ENCODE peak calls at places on chromosomes 5 and 9, in nine cellular contexts. One of them, this sample, is unnamed.

GRCh38 chr5:142888469-142889085 is 118.4 kb downstream of the ARHGAP26 start:
- DNase-seq in EH: peak; percentile 75
- DNase-seq in NB4: peak; percentile 48
- DNase-seq in fibroblast of mammary gland: peak; percentile 76
- DNase-seq in tibial nerve: no peak
- DNase-seq in fibroblast of lung: peak; percentile 74
- DNase-seq in thoracic aorta: no peak
- DNase-seq in iris pigment epithelial cell: peak; percentile 52
- DNase-seq in AG08396: peak; percentile 57
- DNase-seq in this sample: peak; percentile 80

GRCh38 chr5:108143581-108143980 is 238.3 kb downstream of the FBXL17 start:
- DNase-seq in EH: peak; percentile 75
- DNase-seq in NB4: no peak
- DNase-seq in fibroblast of mammary gland: peak; percentile 45
- DNase-seq in tibial nerve: no peak
- DNase-seq in fibroblast of lung: peak; percentile 14
- DNase-seq in thoracic aorta: no peak
- DNase-seq in iris pigment epithelial cell: peak; percentile 65
- DNase-seq in AG08396: peak; percentile 12
- DNase-seq in this sample: peak; percentile 11

GRCh38 chr5:133611357-133612020 is 852 bp downstream of the FSTL4 start:
- DNase-seq in EH: no peak
- DNase-seq in NB4: no peak
- DNase-seq in fibroblast of mammary gland: no peak
- DNase-seq in tibial nerve: no peak
- DNase-seq in fibroblast of lung: no peak
- DNase-seq in thoracic aorta: no peak
- DNase-seq in iris pigment epithelial cell: no peak
- DNase-seq in AG08396: no peak
- DNase-seq in this sample: no peak

GRCh38 chr5:178777557-178777956 is 47.1 kb upstream of the ZNF354A start:
- DNase-seq in EH: no peak
- DNase-seq in NB4: peak; percentile 94
- DNase-seq in fibroblast of mammary gland: no peak
- DNase-seq in tibial nerve: no peak
- DNase-seq in fibroblast of lung: no peak
- DNase-seq in thoracic aorta: no peak
- DNase-seq in iris pigment epithelial cell: no peak
- DNase-seq in AG08396: no peak
- DNase-seq in this sample: no peak

GRCh38 chr9:127444921-127445850 is 6.0 kb downstream of the RPL12 start:
- DNase-seq in EH: peak; percentile 21
- DNase-seq in NB4: peak; percentile 40
- DNase-seq in fibroblast of mammary gland: peak; percentile 76
- DNase-seq in tibial nerve: peak; percentile 48
- DNase-seq in fibroblast of lung: peak; percentile 42
- DNase-seq in thoracic aorta: no peak
- DNase-seq in iris pigment epithelial cell: no peak
- DNase-seq in AG08396: no peak
- DNase-seq in this sample: no peak

GRCh38 chr5:157820593-157821252 is 38.2 kb downstream of the CLINT1 start:
- DNase-seq in EH: peak; percentile 43
- DNase-seq in NB4: peak; percentile 11
- DNase-seq in fibroblast of mammary gland: peak; percentile 69
- DNase-seq in tibial nerve: peak; percentile 53
- DNase-seq in fibroblast of lung: peak; percentile 75
- DNase-seq in thoracic aorta: no peak
- DNase-seq in iris pigment epithelial cell: peak; percentile 68
- DNase-seq in AG08396: peak; percentile 12
- DNase-seq in this sample: peak; percentile 69

GRCh38 chr5:10756539-10756938 is 4.5 kb downstream of the DAP start:
- DNase-seq in EH: peak; percentile 85
- DNase-seq in NB4: no peak
- DNase-seq in fibroblast of mammary gland: peak; percentile 78
- DNase-seq in tibial nerve: no peak
- DNase-seq in fibroblast of lung: peak; percentile 62
- DNase-seq in thoracic aorta: no peak
- DNase-seq in iris pigment epithelial cell: peak; percentile 62
- DNase-seq in AG08396: peak; percentile 41
- DNase-seq in this sample: no peak

GRCh38 chr5:119694284-119694683 is 64.9 kb downstream of the FAM170A start:
- DNase-seq in EH: no peak
- DNase-seq in NB4: peak; percentile 11
- DNase-seq in fibroblast of mammary gland: no peak
- DNase-seq in tibial nerve: no peak
- DNase-seq in fibroblast of lung: no peak
- DNase-seq in thoracic aorta: no peak
- DNase-seq in iris pigment epithelial cell: no peak
- DNase-seq in AG08396: no peak
- DNase-seq in this sample: no peak

GRCh38 chr9:95833549-95834178 is 41.8 kb upstream of the ERCC6L2 start:
- DNase-seq in EH: no peak
- DNase-seq in NB4: no peak
- DNase-seq in fibroblast of mammary gland: no peak
- DNase-seq in tibial nerve: no peak
- DNase-seq in fibroblast of lung: no peak
- DNase-seq in thoracic aorta: no peak
- DNase-seq in iris pigment epithelial cell: no peak
- DNase-seq in AG08396: no peak
- DNase-seq in this sample: no peak

GRCh38 chr5:37146896-37147295 is 102.3 kb downstream of the CPLANE1 start:
- DNase-seq in EH: no peak
- DNase-seq in NB4: no peak
- DNase-seq in fibroblast of mammary gland: no peak
- DNase-seq in tibial nerve: no peak
- DNase-seq in fibroblast of lung: no peak
- DNase-seq in thoracic aorta: no peak
- DNase-seq in iris pigment epithelial cell: no peak
- DNase-seq in AG08396: no peak
- DNase-seq in this sample: no peak